ENCODE peak calls at places on chromosomes 13 and 19, in four cellular contexts. H is HepG2, E is GM12878, A is WTC11. M is an unnamed sample.

GRCh38 chr19:35446194-35446593 is 1.9 kb upstream of the FFAR2 start:
- DNase-seq in H (no peak), E (no peak), A (no peak), M (no peak)

GRCh38 chr13:26810095-26810494 is 49.5 kb upstream of the GPR12 start:
- DNase-seq in H (no peak), E (no peak), A (no peak), M (no peak)

GRCh38 chr19:1223018-1223855 is 14.6 kb downstream of the CBARP start:
- DNase-seq in H (no peak), E (no peak), A (peak; percentile 78), M (peak; percentile 61)

GRCh38 chr19:51002542-51003311 is 1.3 kb upstream of the KLK8 start:
- DNase-seq in H (no peak), E (no peak), A (peak; percentile 97), M (peak; percentile 98)

GRCh38 chr13:31946091-31946770 is 85.3 kb upstream of the FRY start:
- DNase-seq in H (no peak), E (no peak), A (no peak), M (no peak)

GRCh38 chr13:109479991-109480696 is 306.2 kb downstream of the IRS2 start:
- DNase-seq in H (no peak), E (no peak), A (no peak), M (no peak)

GRCh38 chr19:12984683-12985048 is 10.6 kb upstream of the NFIX start:
- DNase-seq in H (no peak), E (no peak), A (no peak), M (no peak)

GRCh38 chr13:98664047-98664446 is 87.1 kb upstream of the STK24 start:
- DNase-seq in H (no peak), E (no peak), A (no peak), M (no peak)

GRCh38 chr13:33547035-33547434 is 261.5 kb upstream of the STARD13 start:
- DNase-seq in H (no peak), E (no peak), A (no peak), M (no peak)

GRCh38 chr19:44585371-44586141 is 27.8 kb upstream of the IGSF23 start:
- DNase-seq in H (no peak), E (no peak), A (no peak), M (no peak)

GRCh38 chr13:30618186-30618937 is 642 bp downstream of the USPL1 start:
- DNase-seq in H (peak; percentile 4), E (no peak), A (no peak), M (no peak)

GRCh38 chr19:12983091-12983490 is 12.2 kb upstream of the NFIX start:
- DNase-seq in H (no peak), E (no peak), A (no peak), M (no peak)

GRCh38 chr19:49615861-49616260 is 24.1 kb downstream of the RRAS start:
- DNase-seq in H (no peak), E (no peak), A (no peak), M (no peak)

GRCh38 chr13:100828226-100828625 is 153.6 kb upstream of the TMTC4 start:
- DNase-seq in H (peak; percentile 42), E (no peak), A (no peak), M (no peak)

GRCh38 chr19:10984166-10984735 is 23.4 kb downstream of the SMARCA4 start:
- DNase-seq in H (no peak), E (no peak), A (peak; percentile 24), M (no peak)

GRCh38 chr19:16378291-16378889 is 53.8 kb downstream of the KLF2 start:
- DNase-seq in H (no peak), E (no peak), A (no peak), M (no peak)

GRCh38 chr19:16400911-16401675 is 70.7 kb downstream of the EPS15L1 start:
- DNase-seq in H (no peak), E (no peak), A (no peak), M (no peak)

GRCh38 chr13:98622926-98623325 is 46.0 kb upstream of the STK24 start:
- DNase-seq in H (no peak), E (no peak), A (no peak), M (no peak)

GRCh38 chr13:109297628-109298027 is 488.8 kb downstream of the IRS2 start:
- DNase-seq in H (no peak), E (no peak), A (no peak), M (no peak)

GRCh38 chr13:75547917-75548316 is 1.7 kb upstream of the UCHL3 start:
- DNase-seq in H (no peak), E (no peak), A (no peak), M (no peak)

GRCh38 chr13:101157261-101157660 is 259.0 kb downstream of the NALCN start:
- DNase-seq in H (no peak), E (no peak), A (no peak), M (no peak)

GRCh38 chr19:590396-590745 is 690 bp downstream of the HCN2 start:
- DNase-seq in H (no peak), E (no peak), A (no peak), M (peak; percentile 69)

GRCh38 chr13:99614465-99614885 is 113.2 kb downstream of the TM9SF2 start:
- DNase-seq in H (peak; percentile 76), E (no peak), A (peak; percentile 44), M (no peak)

GRCh38 chr13:113728571-113729054 is 30.4 kb upstream of the TMEM255B start:
- DNase-seq in H (no peak), E (no peak), A (no peak), M (no peak)

GRCh38 chr13:79936368-79937136 is 404.4 kb downstream of the SPRY2 start:
- DNase-seq in H (peak; percentile 3), E (no peak), A (no peak), M (no peak)

GRCh38 chr13:51781246-51782022 is 22.5 kb downstream of the DHRS12 start:
- DNase-seq in H (no peak), E (no peak), A (peak; percentile 56), M (no peak)

GRCh38 chr13:66546534-66547379 is 683.4 kb downstream of the PCDH9 start:
- DNase-seq in H (no peak), E (no peak), A (no peak), M (no peak)

GRCh38 chr13:45518525-45519235 is 53.9 kb downstream of the COG3 start:
- DNase-seq in H (no peak), E (no peak), A (no peak), M (no peak)

GRCh38 chr19:42242071-42242511 is 311 bp downstream of the GSK3A start:
- DNase-seq in H (no peak), E (no peak), A (no peak), M (peak; percentile 35)

GRCh38 chr19:21463449-21464105 is 41.8 kb upstream of the ZNF429 start:
- DNase-seq in H (no peak), E (no peak), A (peak; percentile 85), M (peak; percentile 83)

GRCh38 chr13:93336733-93337132 is 110.1 kb downstream of the GPC6 start:
- DNase-seq in H (no peak), E (no peak), A (no peak), M (no peak)
- TF ChIP-seq ETV6 in H (no peak), E (no peak), A (no peak), M (no peak)

DNA sequence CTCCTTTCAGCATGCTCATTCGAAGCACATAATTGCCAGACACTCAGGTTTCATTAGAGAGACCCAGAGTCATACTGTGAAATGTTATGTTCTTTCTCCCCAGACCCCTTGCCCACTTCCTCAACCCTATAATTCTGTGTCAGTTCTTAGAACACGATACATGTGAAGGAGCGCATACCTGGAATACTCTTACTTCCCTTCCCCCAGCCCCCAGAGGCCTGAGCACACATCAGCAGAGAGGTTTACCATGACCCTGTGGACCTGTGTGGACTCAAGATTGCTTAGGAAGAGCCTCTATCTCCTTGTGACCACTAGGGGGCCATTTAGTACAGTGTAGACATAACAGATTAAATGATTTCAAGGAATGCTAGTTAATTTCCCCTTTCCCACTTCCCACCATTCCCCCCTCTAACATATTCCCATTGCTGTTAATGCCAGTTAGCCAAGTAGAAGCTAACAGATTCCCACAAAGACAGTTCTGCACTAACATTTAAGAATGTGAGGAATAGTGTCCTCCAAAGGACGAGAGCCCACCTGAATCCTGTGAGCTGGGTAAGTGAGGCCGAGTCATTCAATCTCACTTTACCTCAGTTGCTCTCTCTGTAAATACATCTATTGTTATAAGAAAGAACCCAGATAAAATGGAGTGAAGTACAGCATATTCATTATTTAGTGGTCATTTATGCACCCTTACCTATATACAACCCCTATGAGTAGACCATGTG is 154.2 kb upstream of the MAB21L1 start:
- DNase-seq in H (peak; percentile 52), E (no peak), A (peak; percentile 28), M (peak; percentile 7)
- TF ChIP-seq ETV6 in H (no peak), E (no peak), A (no peak), M (no peak)

GRCh38 chr13:47188802-47189201 is 291.9 kb upstream of the HTR2A start:
- DNase-seq in H (no peak), E (no peak), A (no peak), M (no peak)
- TF ChIP-seq ETV6 in H (no peak), E (no peak), A (no peak), M (no peak)

GRCh38 chr13:97382276-97382675 is 51.7 kb upstream of the RAP2A start:
- DNase-seq in H (no peak), E (no peak), A (no peak), M (no peak)
- TF ChIP-seq ETV6 in H (no peak), E (no peak), A (no peak), M (no peak)

GRCh38 chr13:64078025-64078424 is 2662.4 kb upstream of the PCDH20 start:
- DNase-seq in H (peak; percentile 72), E (no peak), A (no peak), M (no peak)

GRCh38 chr13:64074989-64075474 is 2659.4 kb upstream of the PCDH20 start:
- DNase-seq in H (peak; percentile 7), E (no peak), A (no peak), M (no peak)

GRCh38 chr13:64078480-64078936 is 2662.9 kb upstream of the PCDH20 start:
- DNase-seq in H (peak; percentile 1), E (no peak), A (no peak), M (no peak)

GRCh38 chr13:64073203-64073602 is 2657.6 kb upstream of the PCDH20 start:
- DNase-seq in H (peak; percentile 3), E (no peak), A (no peak), M (no peak)

GRCh38 chr13:64075543-64076271 is 2660.1 kb upstream of the PCDH20 start:
- DNase-seq in H (peak; percentile 88), E (no peak), A (no peak), M (peak; percentile 90)
- TF ChIP-seq ETV6 in H (peak; percentile 66), E (no peak), A (no peak), M (no peak)

M was measured in K562.